ENCODE peak calls at places on chromosomes 3 and 15, in four cellular contexts. One of them, this sample, is unnamed.

GRCh38 chr3:132840201-132840700 is 118.0 kb upstream of the NPHP3 start:
- DNase-seq in IMR-90: no peak
- DNase-seq in mesendoderm: no peak
- DNase-seq in H1: no peak
- DNase-seq in this sample: no peak

GRCh38 chr3:7789324-7789723 is 712.3 kb upstream of the LMCD1 start:
- DNase-seq in IMR-90: no peak
- DNase-seq in mesendoderm: no peak
- DNase-seq in H1: no peak
- DNase-seq in this sample: peak; percentile 38

GRCh38 chr3:42503251-42503924 is 945 bp downstream of the VIPR1 start:
- DNase-seq in IMR-90: no peak
- DNase-seq in mesendoderm: no peak
- DNase-seq in H1: no peak
- DNase-seq in this sample: no peak

GRCh38 chr15:66965201-66965900 is 100.1 kb upstream of the SMAD3 start:
- DNase-seq in IMR-90: no peak
- DNase-seq in mesendoderm: no peak
- DNase-seq in H1: no peak
- DNase-seq in this sample: no peak

GRCh38 chr15:81356252-81356651 is 17.8 kb downstream of the TMC3 start:
- DNase-seq in IMR-90: no peak
- DNase-seq in mesendoderm: no peak
- DNase-seq in H1: no peak
- DNase-seq in this sample: no peak

GRCh38 chr15:75720787-75721461 is 8.3 kb upstream of the CSPG4 start:
- DNase-seq in IMR-90: no peak
- DNase-seq in mesendoderm: peak; percentile 83
- DNase-seq in H1: no peak
- DNase-seq in this sample: peak; percentile 76

GRCh38 chr3:15428539-15428938 is 1.1 kb downstream of the EAF1 start:
- DNase-seq in IMR-90: peak; percentile 67
- DNase-seq in mesendoderm: peak; percentile 44
- DNase-seq in H1: no peak
- DNase-seq in this sample: no peak

GRCh38 chr3:127544151-127544805 is 46.3 kb downstream of the TPRA1 start:
- DNase-seq in IMR-90: peak; percentile 60
- DNase-seq in mesendoderm: peak; percentile 83
- DNase-seq in H1: no peak
- DNase-seq in this sample: peak; percentile 88

GRCh38 chr15:38084289-38084688 is 149.8 kb downstream of the TMCO5A start:
- DNase-seq in IMR-90: peak; percentile 48
- DNase-seq in mesendoderm: no peak
- DNase-seq in H1: no peak
- DNase-seq in this sample: no peak

GRCh38 chr3:186880392-186880791 is 37.9 kb downstream of the ADIPOQ start:
- DNase-seq in IMR-90: no peak
- DNase-seq in mesendoderm: no peak
- DNase-seq in H1: no peak
- DNase-seq in this sample: no peak

GRCh38 chr3:189142527-189142926 is 29.2 kb upstream of the TPRG1 start:
- DNase-seq in IMR-90: no peak
- DNase-seq in mesendoderm: peak; percentile 50
- DNase-seq in H1: no peak
- DNase-seq in this sample: no peak

GRCh38 chr3:25448750-25449684 is 21.0 kb downstream of the RARB start:
- DNase-seq in IMR-90: peak; percentile 43
- DNase-seq in mesendoderm: peak; percentile 59
- DNase-seq in H1: no peak
- DNase-seq in this sample: peak; percentile 36

GRCh38 chr15:66019826-66020398 is 150.6 kb downstream of the RAB11A start:
- DNase-seq in IMR-90: no peak
- DNase-seq in mesendoderm: peak; percentile 11
- DNase-seq in H1: no peak
- DNase-seq in this sample: no peak

GRCh38 chr15:44710236-44711088 is 661 bp downstream of the PATL2 start:
- DNase-seq in IMR-90: peak; percentile 42
- DNase-seq in mesendoderm: peak; percentile 63
- DNase-seq in H1: no peak
- DNase-seq in this sample: no peak

GRCh38 chr3:155870945-155871745 is 695 bp downstream of the GMPS start:
- DNase-seq in IMR-90: no peak
- DNase-seq in mesendoderm: peak; percentile 52
- DNase-seq in H1: no peak
- DNase-seq in this sample: peak; percentile 54

GRCh38 chr3:105415981-105416380 is 49.3 kb downstream of the ALCAM start:
- DNase-seq in IMR-90: peak; percentile 65
- DNase-seq in mesendoderm: peak; percentile 62
- DNase-seq in H1: no peak
- DNase-seq in this sample: no peak

GRCh38 chr3:179969525-179969924 is 67.2 kb downstream of the PEX5L start:
- DNase-seq in IMR-90: no peak
- DNase-seq in mesendoderm: no peak
- DNase-seq in H1: no peak
- DNase-seq in this sample: no peak

GRCh38 chr15:27796405-27797085 is 302.6 kb downstream of the OCA2 start:
- DNase-seq in IMR-90: no peak
- DNase-seq in mesendoderm: peak; percentile 3
- DNase-seq in H1: no peak
- DNase-seq in this sample: no peak

GRCh38 chr15:25859838-25860645 is 3.1 kb downstream of the ATP10A start:
- DNase-seq in IMR-90: no peak
- DNase-seq in mesendoderm: no peak
- DNase-seq in H1: no peak
- DNase-seq in this sample: no peak

GRCh38 chr3:72036899-72037298 is 252.0 kb upstream of the PROK2 start:
- DNase-seq in IMR-90: peak; percentile 3
- DNase-seq in mesendoderm: no peak
- DNase-seq in H1: no peak
- DNase-seq in this sample: no peak

GRCh38 chr15:63505842-63506222 is 1.4 kb downstream of the USP3 start:
- DNase-seq in IMR-90: no peak
- DNase-seq in mesendoderm: no peak
- DNase-seq in H1: no peak
- DNase-seq in this sample: no peak

GRCh38 chr3:154540950-154541604 is 111.1 kb upstream of the GPR149 start:
- DNase-seq in IMR-90: no peak
- DNase-seq in mesendoderm: no peak
- DNase-seq in H1: no peak
- DNase-seq in this sample: no peak

GRCh38 chr3:132448211-132448961 is 31.1 kb downstream of the DNAJC13 start:
- DNase-seq in IMR-90: peak; percentile 69
- DNase-seq in mesendoderm: no peak
- DNase-seq in H1: no peak
- DNase-seq in this sample: no peak

GRCh38 chr15:85313339-85313738 is 67.1 kb upstream of the AKAP13 start:
- DNase-seq in IMR-90: peak; percentile 54
- DNase-seq in mesendoderm: no peak
- DNase-seq in H1: no peak
- DNase-seq in this sample: no peak
- H3K18ac ChIP-seq in IMR-90: peak overlapping the region; percentile 63
- H3K18ac ChIP-seq in mesendoderm: no peak overlapping the region
- H3K18ac ChIP-seq in H1: no peak overlapping the region
- H3K18ac ChIP-seq in this sample: no peak overlapping the region

GRCh38 chr3:97981886-97982285 is 9.7 kb upstream of the RIOX2 start:
- DNase-seq in IMR-90: peak; percentile 21
- DNase-seq in mesendoderm: no peak
- DNase-seq in H1: no peak
- DNase-seq in this sample: no peak

GRCh38 chr3:97979610-97980009 is 7.4 kb upstream of the RIOX2 start:
- DNase-seq in IMR-90: no peak
- DNase-seq in mesendoderm: peak; percentile 52
- DNase-seq in H1: no peak
- DNase-seq in this sample: peak; percentile 65

GRCh38 chr3:97988784-97989568 is 16.7 kb upstream of the RIOX2 start:
- DNase-seq in IMR-90: no peak
- DNase-seq in mesendoderm: no peak
- DNase-seq in H1: no peak
- DNase-seq in this sample: no peak

DNA sequence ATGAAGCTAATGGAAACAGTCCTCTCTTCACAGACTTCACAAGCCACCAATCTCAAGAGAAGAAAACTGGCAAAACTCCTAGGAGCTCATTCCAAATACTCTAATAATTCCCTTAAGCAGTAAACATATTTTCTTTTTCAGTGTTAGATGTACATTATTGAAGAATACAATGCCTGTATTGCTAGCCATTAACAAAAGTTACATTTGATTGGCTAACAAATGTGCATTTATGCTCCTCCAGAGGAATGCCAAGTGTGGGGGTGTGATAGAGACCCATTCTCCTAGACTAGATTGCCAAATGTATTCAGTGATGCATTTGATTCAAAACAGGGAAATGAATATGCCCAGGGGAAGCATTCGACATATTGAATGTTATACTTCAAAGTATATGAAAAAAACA is 11.8 kb upstream of the RIOX2 start:
- DNase-seq in IMR-90: no peak
- DNase-seq in mesendoderm: no peak
- DNase-seq in H1: no peak
- DNase-seq in this sample: no peak
- H3K56ac ChIP-seq in IMR-90: no peak overlapping the region
- H3K56ac ChIP-seq in mesendoderm: no peak overlapping the region
- H3K56ac ChIP-seq in H1: no peak overlapping the region
- H3K56ac ChIP-seq in this sample: no peak overlapping the region

DNA sequence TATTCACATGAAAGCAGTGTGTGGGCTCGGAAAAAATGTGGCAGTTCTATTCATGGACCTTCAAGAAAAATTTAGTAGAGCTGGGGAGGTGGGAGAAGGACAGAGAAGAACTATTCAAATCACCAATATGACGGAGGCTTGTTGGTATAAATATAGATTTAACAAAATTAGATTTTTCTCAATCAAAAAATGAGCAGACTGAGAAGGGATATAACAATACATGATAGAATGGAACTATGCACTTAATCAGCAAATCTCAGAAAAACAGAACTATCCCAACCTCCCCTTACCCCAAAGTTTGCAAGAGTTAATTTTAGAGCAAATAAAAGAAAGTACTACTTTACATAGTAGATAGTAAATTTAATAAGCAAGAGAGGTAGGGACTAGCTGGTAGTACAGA is 194.6 kb upstream of the BCL6 start:
- DNase-seq in IMR-90: no peak
- DNase-seq in mesendoderm: no peak
- DNase-seq in H1: no peak
- DNase-seq in this sample: no peak
- H3K4me1 ChIP-seq in IMR-90: peaks cover 8% of the 10 kb centered on the region
- H3K4me1 ChIP-seq in mesendoderm: no peaks in the 10 kb centered on the region
- H3K4me1 ChIP-seq in H1: peaks cover 2% of the 10 kb centered on the region
- H3K4me1 ChIP-seq in this sample: no peaks in the 10 kb centered on the region

DNA sequence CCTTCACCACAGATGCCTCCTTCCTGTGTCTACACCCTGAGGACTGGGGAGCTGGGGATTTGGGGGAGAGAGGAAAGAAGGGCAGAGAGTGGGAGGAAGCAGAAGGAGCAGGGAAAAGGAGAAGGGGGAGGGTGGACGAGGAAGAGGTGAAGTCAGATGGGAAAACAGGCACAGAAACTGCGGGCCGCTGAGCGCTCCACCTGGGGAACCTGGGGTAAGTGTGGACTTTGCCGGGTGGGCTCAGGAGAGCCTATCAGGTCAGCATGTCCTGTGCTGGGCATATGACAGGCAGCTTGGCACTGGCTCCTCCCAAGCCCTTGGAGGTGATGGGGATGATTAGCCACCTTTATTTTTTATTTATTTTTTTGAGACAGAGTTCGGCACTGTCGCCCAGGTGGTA is 62.6 kb downstream of the CORO2B start:
- DNase-seq in IMR-90: no peak
- DNase-seq in mesendoderm: no peak
- DNase-seq in H1: no peak
- DNase-seq in this sample: no peak
- H3K18ac ChIP-seq in IMR-90: peak overlapping the region; percentile 72
- H3K18ac ChIP-seq in mesendoderm: no peak overlapping the region
- H3K18ac ChIP-seq in H1: no peak overlapping the region
- H3K18ac ChIP-seq in this sample: no peak overlapping the region

GRCh38 chr15:35126236-35126635 is 41.1 kb upstream of the NANOGP8 start:
- DNase-seq in IMR-90: no peak
- DNase-seq in mesendoderm: peak; percentile 39
- DNase-seq in H1: no peak
- DNase-seq in this sample: no peak
- H3K56ac ChIP-seq in IMR-90: no peak overlapping the region
- H3K56ac ChIP-seq in mesendoderm: no peak overlapping the region
- H3K56ac ChIP-seq in H1: no peak overlapping the region
- H3K56ac ChIP-seq in this sample: no peak overlapping the region

This sample was measured in H9.